ENCODE peak calls at places on chromosome 1, in ten cellular contexts. U, E, K, J, C, P, V, Z, H and W are unnamed samples.

GRCh38 chr1:202171292-202172014 is 11.1 kb upstream of the PTPN7 start:
- ATAC-seq in U (no peak), Z (peak; percentile 37), K (peak; percentile 47), E (no peak), V (peak; percentile 39), J (peak; percentile 37), H (no peak), C (no peak), P (peak; percentile 45), W (peak; percentile 8)

GRCh38 chr1:89659322-89660061 is 26.6 kb downstream of the LRRC8C start:
- ATAC-seq in K (peak; percentile 52), J (peak; percentile 12), E (peak; percentile 83), H (no peak), Z (peak; percentile 47), V (peak; percentile 49), U (peak; percentile 65), C (no peak), P (peak; percentile 74), W (no peak)

GRCh38 chr1:90434460-90434859 is 282.6 kb downstream of the BARHL2 start:
- ATAC-seq in Z (no peak), K (no peak), V (no peak), P (no peak), C (no peak), H (no peak), E (no peak), U (no peak), J (no peak), W (no peak)

GRCh38 chr1:157646144-157646543 is 48.3 kb upstream of the FCRL4 start:
- ATAC-seq in J (no peak), C (no peak), H (no peak), K (no peak), P (no peak), Z (no peak), U (no peak), V (no peak), E (no peak), W (no peak)

GRCh38 chr1:153849487-153850185 is 73.1 kb downstream of the GATAD2B start:
- ATAC-seq in K (peak; percentile 83), H (no peak), J (peak; percentile 73), Z (peak; percentile 64), P (peak; percentile 68), U (no peak), C (no peak), E (no peak), V (peak; percentile 34), W (no peak)

GRCh38 chr1:40508375-40509341 is at the start of gene EXO5:
- ATAC-seq in K (peak; percentile 99), E (peak; percentile 98), J (peak; percentile 98), U (peak; percentile 99), V (peak; percentile 98), Z (peak; percentile 99), P (peak; percentile 99), C (peak; percentile 97), H (peak; percentile 100), W (peak; percentile 94)

GRCh38 chr1:49331066-49331852 is 554.6 kb upstream of the BEND5 start:
- ATAC-seq in V (no peak), U (no peak), E (no peak), Z (no peak), P (no peak), K (no peak), C (no peak), J (no peak), H (no peak), W (no peak)

GRCh38 chr1:219372916-219373615 is 199.4 kb downstream of the LYPLAL1 start:
- ATAC-seq in K (no peak), E (no peak), P (no peak), V (no peak), H (no peak), C (no peak), Z (no peak), J (no peak), U (no peak), W (no peak)

GRCh38 chr1:222754386-222755139 is 17.6 kb downstream of the FAM177B start:
- ATAC-seq in H (peak; percentile 76), V (no peak), E (peak; percentile 71), Z (no peak), C (no peak), U (peak; percentile 97), J (no peak), K (no peak), P (no peak), W (peak; percentile 91)

GRCh38 chr1:88985692-88986091 is 6.7 kb downstream of the KYAT3 start:
- ATAC-seq in H (no peak), C (no peak), E (no peak), J (no peak), Z (peak; percentile 79), V (no peak), U (no peak), K (peak; percentile 65), P (peak; percentile 77), W (peak; percentile 30)

GRCh38 chr1:175618559-175618958 is 124.8 kb downstream of the TNR start:
- ATAC-seq in H (no peak), C (no peak), Z (peak; percentile 33), U (no peak), E (no peak), V (no peak), K (no peak), J (no peak), P (peak; percentile 73), W (no peak)

GRCh38 chr1:25550683-25551310 is 7.4 kb downstream of the LDLRAP1 start:
- ATAC-seq in H (no peak), U (peak; percentile 8), P (no peak), V (no peak), K (no peak), E (no peak), J (no peak), C (no peak), Z (no peak), W (no peak)

GRCh38 chr1:154578058-154578418 is 10.5 kb downstream of the CHRNB2 start:
- ATAC-seq in Z (no peak), K (no peak), V (no peak), C (no peak), U (peak; percentile 56), P (no peak), H (peak; percentile 29), J (no peak), E (peak; percentile 52), W (peak; percentile 34)

GRCh38 chr1:59232209-59232608 is 64.7 kb upstream of the FGGY start:
- ATAC-seq in Z (no peak), J (no peak), K (no peak), U (no peak), V (no peak), P (no peak), H (peak; percentile 22), E (no peak), C (no peak), W (no peak)

GRCh38 chr1:53526451-53527101 is 67.4 kb downstream of the DMRTB1 start:
- ATAC-seq in J (no peak), U (peak; percentile 86), H (peak; percentile 78), V (no peak), K (no peak), E (peak; percentile 73), Z (no peak), P (no peak), C (no peak), W (no peak)